ENCODE peak calls at places on chromosomes 7 and 10, in six cellular contexts. Y is GM23248, F is SK-N-SH, O is HCT116, T is neuronal stem cell, B is K562. Z is an unnamed sample.

GRCh38 chr10:74882831-74883230 is 56.4 kb downstream of the KAT6B start:
- DNase-seq in O (no peak), Y (peak), F (no peak), T (no peak), B (no peak), Z (no peak)

GRCh38 chr7:100865372-100865911 is 1.7 kb upstream of the TRIP6 start:
- DNase-seq in B (no peak), T (no peak), F (peak), Y (peak), O (peak), Z (peak)

GRCh38 chr7:85320699-85321476 is 134.0 kb upstream of the SEMA3D start:
- DNase-seq in Y (no peak), B (no peak), T (no peak), O (no peak), F (no peak), Z (no peak)

GRCh38 chr10:6610647-6611046 is 30.6 kb upstream of the PRKCQ start:
- DNase-seq in O (no peak), T (no peak), F (no peak), Y (no peak), B (no peak), Z (no peak)

GRCh38 chr7:112132123-112132694 is 74.0 kb downstream of the DOCK4 start:
- DNase-seq in F (peak), O (no peak), Y (no peak), B (no peak), T (no peak), Z (no peak)

GRCh38 chr7:36863901-36864701 is 139.8 kb upstream of the AOAH start:
- DNase-seq in F (peak), T (no peak), Y (no peak), B (no peak), O (no peak), Z (no peak)

GRCh38 chr7:155993420-155994252 is 181.4 kb upstream of the SHH start:
- DNase-seq in B (no peak), T (no peak), Y (no peak), O (no peak), F (no peak), Z (peak)

GRCh38 chr10:71753960-71754505 is 19.3 kb downstream of the VSIR start:
- DNase-seq in F (no peak), O (no peak), T (no peak), B (no peak), Y (no peak), Z (no peak)

GRCh38 chr10:52410916-52411315 is 96.8 kb downstream of the DKK1 start:
- DNase-seq in F (no peak), Y (no peak), T (no peak), B (no peak), O (no peak), Z (no peak)

GRCh38 chr10:72011976-72012512 is 47.8 kb downstream of the CHST3 start:
- DNase-seq in B (no peak), Y (no peak), O (no peak), T (no peak), F (no peak), Z (no peak)

GRCh38 chr10:132701099-132701845 is 84.7 kb downstream of the NKX6-2 start:
- DNase-seq in O (no peak), F (no peak), T (no peak), B (no peak), Y (no peak), Z (peak)

GRCh38 chr7:45178241-45179225 is 20.9 kb downstream of the RAMP3 start:
- DNase-seq in O (peak), B (peak), T (no peak), Y (peak), F (peak), Z (peak)

GRCh38 chr7:39195967-39196366 is 218.3 kb downstream of the POU6F2 start:
- DNase-seq in F (no peak), Y (no peak), B (no peak), O (no peak), T (no peak), Z (no peak)

GRCh38 chr7:129210256-129210988 is 14.4 kb upstream of the AHCYL2 start:
- DNase-seq in F (peak), B (peak), Y (peak), O (no peak), T (peak), Z (peak)

GRCh38 chr7:97025983-97026704 is 1.5 kb upstream of the DLX5 start:
- DNase-seq in Y (peak), B (no peak), F (no peak), T (peak), O (no peak), Z (no peak)

GRCh38 chr7:97025130-97025499 is 484 bp upstream of the DLX5 start:
- DNase-seq in O (no peak), F (no peak), T (no peak), Y (no peak), B (no peak), Z (no peak)

GRCh38 chr7:97026705-97027426 is 2.2 kb upstream of the DLX5 start:
- DNase-seq in O (no peak), B (no peak), T (peak), Y (no peak), F (no peak), Z (no peak)

GRCh38 chr7:97022451-97023306 is 2.0 kb downstream of the DLX5 start:
- DNase-seq in B (no peak), T (peak), F (peak), O (no peak), Y (no peak), Z (no peak)

DNA sequence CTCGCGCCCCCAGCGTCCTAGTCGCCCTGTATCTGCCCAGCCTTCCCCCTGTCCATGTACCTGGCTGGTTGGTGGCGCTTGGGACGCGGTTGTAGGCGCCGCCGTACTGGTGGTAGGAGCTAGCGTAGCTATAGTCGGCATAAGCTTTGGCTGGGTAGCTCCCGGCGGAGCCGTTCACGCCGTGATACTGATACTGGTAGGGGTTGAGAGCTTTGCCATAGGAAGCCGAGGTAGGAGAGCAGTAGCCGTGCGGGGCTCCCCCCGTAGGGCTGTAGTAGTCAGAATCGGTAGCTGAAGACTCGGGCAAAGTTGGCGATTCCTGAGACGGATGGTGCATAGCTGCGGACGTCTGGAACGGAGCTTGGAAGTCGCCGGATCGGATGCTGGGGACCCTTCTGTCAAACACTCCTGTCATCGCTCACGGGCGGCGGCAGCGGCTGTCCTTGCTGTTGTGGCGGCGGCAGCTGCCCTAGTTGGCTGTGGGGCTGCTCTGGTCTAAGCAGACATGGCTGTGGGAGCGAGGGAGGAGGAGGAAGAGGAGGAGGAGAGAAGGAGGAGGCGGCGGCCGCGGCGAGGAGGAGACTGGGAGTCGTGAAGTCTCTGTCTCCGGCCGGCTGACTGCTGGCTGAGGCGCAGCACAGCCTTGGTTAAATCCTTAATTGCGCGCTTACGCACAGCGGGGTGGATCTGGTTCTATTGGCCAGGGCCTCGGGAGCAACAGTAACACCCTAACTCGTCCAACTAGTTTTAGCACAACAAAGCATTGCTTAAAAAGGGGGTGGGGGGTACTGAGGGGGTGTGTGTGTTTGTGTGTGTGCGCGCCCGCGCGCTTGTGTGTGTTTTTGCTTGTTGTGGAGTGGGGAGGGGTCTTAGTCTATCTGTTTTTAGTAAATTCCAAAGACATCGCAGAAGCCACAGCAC is at the start of gene DLX5:
- DNase-seq in T (peak), O (no peak), B (no peak), Y (peak), F (peak), Z (peak)
- H3K9ac ChIP-seq in T (peak), O (no peak), B (no peak), Y (no peak), F (no peak), Z (no peak)

GRCh38 chr10:86188796-86189558 is 177.6 kb downstream of the GRID1 start:
- DNase-seq in T (no peak), B (no peak), O (no peak), F (no peak), Y (no peak), Z (no peak)

GRCh38 chr10:86188326-86188725 is 178.3 kb downstream of the GRID1 start:
- DNase-seq in O (no peak), F (no peak), T (no peak), B (no peak), Y (no peak), Z (no peak)

GRCh38 chr10:86189891-86190290 is 176.7 kb downstream of the GRID1 start:
- DNase-seq in Y (no peak), T (no peak), O (no peak), F (no peak), B (no peak), Z (no peak)

GRCh38 chr10:86187840-86188239 is 178.8 kb downstream of the GRID1 start:
- DNase-seq in B (no peak), O (no peak), Y (no peak), T (no peak), F (no peak), Z (no peak)

DNA sequence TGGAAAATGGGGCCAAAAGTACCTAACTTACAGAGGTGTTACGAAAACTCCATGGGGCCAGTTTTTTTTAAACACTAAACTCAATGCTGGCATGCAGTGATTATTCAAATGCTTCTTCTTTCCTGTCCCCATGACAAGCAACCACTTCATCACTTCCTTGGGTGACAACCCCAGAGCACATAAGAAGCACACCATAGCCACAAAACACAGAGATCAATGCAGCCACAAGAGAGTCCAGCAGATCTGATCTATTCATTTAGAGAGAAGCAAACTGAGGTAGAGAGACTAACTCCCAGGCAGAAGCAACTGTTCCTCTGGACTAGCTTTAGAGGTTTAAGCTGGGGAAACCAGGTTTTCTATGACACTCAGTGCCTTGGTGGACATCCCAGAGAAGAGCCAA is 180.0 kb downstream of the GRID1 start:
- DNase-seq in O (no peak), T (no peak), F (no peak), Y (no peak), B (no peak), Z (no peak)
- H3K4me2 ChIP-seq in O (no peak), T (no peak), F (no peak), Y (no peak), B (no peak), Z (no peak)

GRCh38 chr7:131527462-131527861 is 29.0 kb downstream of the PODXL start:
- DNase-seq in Y (no peak), B (no peak), O (no peak), T (no peak), F (no peak), Z (no peak)
- H3K9ac ChIP-seq in Y (no peak), B (no peak), O (no peak), T (no peak), F (no peak), Z (no peak)

DNA sequence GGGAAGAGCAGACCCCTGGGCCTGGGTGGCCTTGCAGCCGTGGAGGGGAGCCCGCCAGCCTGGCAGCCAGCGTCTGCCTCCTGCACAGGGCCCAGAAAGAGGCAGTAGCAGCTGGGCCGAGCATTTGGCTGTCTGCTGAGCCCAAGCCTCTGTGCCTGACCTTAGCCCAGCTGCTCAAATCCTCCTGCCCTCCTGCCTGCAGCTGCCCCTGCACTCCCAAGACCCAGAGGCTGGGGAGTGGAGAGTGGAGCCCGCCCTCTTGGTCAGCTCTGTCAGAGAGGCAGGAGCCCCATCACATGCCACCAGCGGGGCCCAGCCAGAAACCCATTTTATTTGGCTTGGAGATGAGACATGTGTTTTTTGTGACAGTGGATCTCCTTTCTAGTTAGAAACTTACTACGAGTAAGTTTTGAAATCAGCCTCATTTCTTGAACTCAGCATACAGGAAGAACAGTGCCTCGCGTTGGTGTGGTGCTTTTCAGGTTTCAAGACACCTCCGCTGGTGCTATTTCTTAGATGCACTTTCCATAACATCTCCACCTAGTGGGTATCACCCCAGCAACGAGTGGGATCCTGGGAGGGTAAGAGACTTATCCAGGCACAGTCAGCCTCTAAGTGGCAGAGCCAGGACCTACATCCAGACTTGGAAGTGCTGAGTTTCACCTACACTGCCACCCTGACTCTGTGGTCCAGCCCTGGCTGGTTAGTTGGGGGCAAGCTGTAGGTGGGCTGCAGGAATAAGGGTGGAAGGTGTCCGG is 477.1 kb downstream of the RPS24 start:
- DNase-seq in F (no peak), T (no peak), B (no peak), O (no peak), Y (no peak), Z (no peak)
- H3K4me2 ChIP-seq in F (no peak), T (no peak), B (no peak), O (no peak), Y (no peak), Z (no peak)

GRCh38 chr7:50733552-50733951 is 49.1 kb downstream of the GRB10 start:
- DNase-seq in B (no peak), T (no peak), O (no peak), F (no peak), Y (peak), Z (no peak)

GRCh38 chr7:50731703-50732582 is 50.8 kb downstream of the GRB10 start:
- DNase-seq in T (no peak), B (no peak), F (no peak), O (no peak), Y (no peak), Z (no peak)

GRCh38 chr7:50734246-50734645 is 48.5 kb downstream of the GRB10 start:
- DNase-seq in O (no peak), B (no peak), T (no peak), Y (no peak), F (no peak), Z (no peak)

GRCh38 chr7:50738932-50739331 is 43.8 kb downstream of the GRB10 start:
- DNase-seq in F (no peak), B (no peak), Y (no peak), O (no peak), T (no peak), Z (no peak)

GRCh38 chr7:50735327-50735726 is 47.4 kb downstream of the GRB10 start:
- DNase-seq in B (no peak), O (no peak), F (no peak), T (no peak), Y (no peak), Z (no peak)
- H3K9ac ChIP-seq in B (no peak), O (no peak), F (no peak), T (no peak), Y (no peak), Z (no peak)

GRCh38 chr10:77872151-77872946 is 54.2 kb downstream of the DLG5 start:
- DNase-seq in Y (no peak), O (no peak), T (no peak), B (no peak), F (peak), Z (no peak)

GRCh38 chr10:77873558-77874380 is 52.8 kb downstream of the DLG5 start:
- DNase-seq in B (peak), F (no peak), Y (peak), T (no peak), O (peak), Z (no peak)

GRCh38 chr10:77874872-77875271 is 51.7 kb downstream of the DLG5 start:
- DNase-seq in Y (no peak), B (no peak), O (no peak), F (no peak), T (no peak), Z (no peak)

GRCh38 chr10:77875730-77876129 is 50.8 kb downstream of the DLG5 start:
- DNase-seq in B (no peak), O (no peak), Y (no peak), F (no peak), T (no peak), Z (no peak)

DNA sequence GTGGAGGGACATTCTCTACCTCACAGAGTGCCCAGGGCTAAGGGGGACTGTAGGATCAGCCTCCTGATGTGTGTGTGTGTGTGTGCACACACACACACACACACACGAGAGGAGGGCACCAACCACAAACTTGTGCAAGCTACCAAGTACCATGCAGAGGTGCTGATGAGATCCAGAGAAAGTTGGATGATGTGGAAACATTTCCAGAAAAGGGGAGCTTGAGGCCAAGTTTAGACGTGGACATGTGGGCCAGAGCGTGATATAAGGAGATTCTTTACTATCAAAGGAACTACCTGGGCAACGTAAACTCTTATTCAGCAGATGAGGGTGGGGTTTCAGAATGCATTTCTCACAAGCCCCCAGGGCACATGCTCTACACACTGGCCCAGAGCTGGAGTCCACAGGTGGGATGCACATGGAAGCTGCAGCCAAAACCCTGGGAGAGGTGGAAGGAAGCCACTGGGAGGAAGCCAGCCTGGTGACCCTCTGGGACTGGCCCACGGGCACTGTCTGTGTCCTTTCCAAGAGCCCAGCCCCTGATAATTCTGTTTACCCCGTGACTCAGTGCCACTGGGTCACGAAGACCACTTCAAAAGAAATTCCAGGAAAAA is 53.5 kb downstream of the DLG5 start:
- DNase-seq in B (no peak), F (no peak), Y (no peak), O (no peak), T (no peak), Z (no peak)
- H3K4me2 ChIP-seq in B (no peak), F (peak), Y (no peak), O (peak), T (no peak), Z (no peak)

GRCh38 chr10:24929056-24929544 is 23.3 kb downstream of the PRTFDC1 start:
- DNase-seq in T (no peak), Y (peak), O (no peak), F (no peak), B (no peak), Z (no peak)

GRCh38 chr10:24930427-24930826 is 22.0 kb downstream of the PRTFDC1 start:
- DNase-seq in F (no peak), Y (no peak), O (no peak), T (no peak), B (no peak), Z (no peak)

GRCh38 chr10:24928163-24928562 is 24.2 kb downstream of the PRTFDC1 start:
- DNase-seq in Y (no peak), F (no peak), T (no peak), O (no peak), B (no peak), Z (no peak)

GRCh38 chr10:24929904-24930303 is 22.5 kb downstream of the PRTFDC1 start:
- DNase-seq in Y (no peak), T (no peak), B (no peak), F (no peak), O (no peak), Z (no peak)

GRCh38 chr10:24931236-24931635 is 21.2 kb downstream of the PRTFDC1 start:
- DNase-seq in O (no peak), T (no peak), Y (no peak), B (no peak), F (no peak), Z (no peak)
- H3K9ac ChIP-seq in O (no peak), T (no peak), Y (no peak), B (no peak), F (no peak), Z (no peak)

Z was measured in H9.